ENCODE peak calls at places on chromosomes 5 and 9, in four cellular contexts. S, X, J and W are unnamed samples.

GRCh38 chr9:117644607-117645244 is 59.5 kb upstream of the TLR4 start:
- DNase-seq in X (peak; percentile 14), J (peak; percentile 76), S (peak; percentile 73), W (peak; percentile 86)

GRCh38 chr5:138981131-138981530 is 106.0 kb upstream of the LRRTM2 start:
- DNase-seq in S (no peak), X (no peak), J (peak; percentile 90), W (no peak)

GRCh38 chr9:107294756-107295155 is 11.7 kb downstream of the RAD23B start:
- DNase-seq in X (no peak), S (no peak), J (no peak), W (no peak)

GRCh38 chr5:140855772-140856674 is at the start of gene PCDHA10:
- DNase-seq in X (no peak), S (no peak), J (peak; percentile 1), W (peak; percentile 35)

GRCh38 chr5:136098171-136098570 is 34.5 kb upstream of the SMAD5 start:
- DNase-seq in X (no peak), S (no peak), J (no peak), W (no peak)

GRCh38 chr5:111282798-111283197 is 58.6 kb downstream of the CAMK4 start:
- DNase-seq in J (no peak), X (no peak), S (no peak), W (no peak)

GRCh38 chr9:113343732-113344231 is 3.7 kb upstream of the WDR31 start:
- DNase-seq in J (peak; percentile 96), S (no peak), X (peak; percentile 41), W (no peak)

GRCh38 chr9:71592400-71592799 is 175.9 kb downstream of the CEMIP2 start:
- DNase-seq in J (no peak), S (no peak), X (no peak), W (no peak)

GRCh38 chr5:3350781-3351180 is 244.9 kb upstream of the IRX1 start:
- DNase-seq in J (no peak), X (no peak), S (no peak), W (no peak)

GRCh38 chr5:164627051-164627450 is 1121.6 kb downstream of the MAT2B start:
- DNase-seq in S (no peak), J (peak; percentile 26), X (no peak), W (no peak)

GRCh38 chr5:178895615-178896571 is at the start of gene ZFP2:
- DNase-seq in J (peak; percentile 36), X (peak; percentile 5), S (peak; percentile 26), W (peak; percentile 58)

GRCh38 chr9:120387257-120387999 is 192.5 kb downstream of the CDK5RAP2 start:
- DNase-seq in X (no peak), S (no peak), J (no peak), W (no peak)

GRCh38 chr5:131109540-131110255 is 55.4 kb downstream of the HINT1 start:
- DNase-seq in S (peak; percentile 46), J (peak; percentile 62), X (peak; percentile 2), W (peak; percentile 52)

GRCh38 chr9:127129073-127129717 is 6.8 kb upstream of the ANGPTL2 start:
- DNase-seq in X (no peak), S (no peak), J (peak; percentile 33), W (no peak)

GRCh38 chr5:91182763-91183162 is 200.4 kb downstream of the ARRDC3 start:
- DNase-seq in J (peak; percentile 70), S (no peak), X (peak; percentile 47), W (no peak)

GRCh38 chr9:93264338-93265125 is 80.6 kb downstream of the WNK2 start:
- DNase-seq in S (peak; percentile 13), X (no peak), J (no peak), W (no peak)

GRCh38 chr5:1004598-1005361 is 3.8 kb upstream of the NKD2 start:
- DNase-seq in X (no peak), S (peak; percentile 57), J (peak; percentile 56), W (peak; percentile 28)

GRCh38 chr5:180122875-180123274 is 51.3 kb upstream of the RNF130 start:
- DNase-seq in X (no peak), S (no peak), J (no peak), W (no peak)

GRCh38 chr9:97793067-97793466 is 60.0 kb upstream of the FOXE1 start:
- DNase-seq in J (no peak), S (no peak), X (no peak), W (no peak)

GRCh38 chr9:106892632-106893031 is 29.7 kb downstream of the ZNF462 start:
- DNase-seq in J (peak; percentile 97), X (peak; percentile 94), S (no peak), W (peak; percentile 89)

GRCh38 chr9:72402744-72403143 is 37.7 kb upstream of the ZFAND5 start:
- DNase-seq in J (no peak), X (no peak), S (no peak), W (no peak)